ENCODE peak calls at places on chromosome 5, in five cellular contexts. W, L, J, A and S are unnamed samples.

GRCh38 chr5:100430268-100430900 is 104.8 kb upstream of the FAM174A start:
- DNase-seq in A (peak), J (peak), L (peak), W (no peak), S (peak)

GRCh38 chr5:147616401-147616800 is 106.5 kb upstream of the DPYSL3 start:
- DNase-seq in J (no peak), W (no peak), L (no peak), A (no peak), S (no peak)

GRCh38 chr5:78811121-78811832 is 162.7 kb upstream of the LHFPL2 start:
- DNase-seq in W (no peak), A (no peak), J (no peak), L (no peak), S (no peak)

GRCh38 chr5:42090162-42090561 is 165.1 kb downstream of the FBXO4 start:
- DNase-seq in W (no peak), J (no peak), L (no peak), A (no peak), S (no peak)

GRCh38 chr5:144205141-144205551 is 34.5 kb downstream of the KCTD16 start:
- DNase-seq in J (peak), W (peak), L (no peak), A (no peak), S (no peak)

GRCh38 chr5:104652271-104652861 is 1089.8 kb upstream of the NUDT12 start:
- DNase-seq in L (no peak), J (no peak), W (no peak), A (no peak), S (no peak)

GRCh38 chr5:78076351-78076750 is 218.1 kb downstream of the AP3B1 start:
- DNase-seq in J (no peak), W (no peak), L (no peak), A (no peak), S (no peak)

GRCh38 chr5:104977530-104977929 is 1414.9 kb upstream of the NUDT12 start:
- DNase-seq in A (no peak), J (no peak), L (no peak), W (no peak), S (no peak)

GRCh38 chr5:135133698-135134515 is 99.9 kb upstream of the PITX1 start:
- DNase-seq in W (no peak), J (no peak), L (no peak), A (no peak), S (no peak)

GRCh38 chr5:167720201-167720600 is 571.2 kb upstream of the WWC1 start:
- DNase-seq in L (no peak), A (no peak), W (no peak), J (no peak), S (no peak)

GRCh38 chr5:134092875-134093274 is 21.6 kb upstream of the TCF7 start:
- DNase-seq in W (no peak), A (no peak), J (no peak), L (no peak), S (no peak)

GRCh38 chr5:62152394-62153123 is 153.4 kb upstream of the KIF2A start:
- DNase-seq in W (peak), L (no peak), J (no peak), A (no peak), S (peak)

GRCh38 chr5:42423285-42424152 is at the start of gene GHR:
- DNase-seq in W (peak), A (peak), J (peak), L (peak), S (peak)

GRCh38 chr5:68225911-68226563 is 10.5 kb downstream of the PIK3R1 start:
- DNase-seq in W (no peak), A (no peak), L (peak), J (no peak), S (no peak)

GRCh38 chr5:62011072-62011664 is 294.8 kb upstream of the KIF2A start:
- DNase-seq in W (no peak), L (no peak), A (no peak), J (no peak), S (no peak)

GRCh38 chr5:102539598-102539997 is 40.8 kb upstream of the SLCO6A1 start:
- DNase-seq in A (no peak), W (no peak), L (no peak), J (no peak), S (no peak)

GRCh38 chr5:15290953-15291352 is 209.0 kb upstream of the FBXL7 start:
- DNase-seq in A (no peak), W (no peak), J (no peak), L (no peak), S (no peak)

GRCh38 chr5:167952278-167952990 is 339.0 kb upstream of the WWC1 start:
- DNase-seq in L (no peak), W (no peak), A (no peak), J (no peak), S (no peak)

GRCh38 chr5:172002310-172002709 is 4.1 kb downstream of the FBXW11 start:
- DNase-seq in A (no peak), J (no peak), W (no peak), L (no peak), S (no peak)

GRCh38 chr5:75067434-75067833 is 15.1 kb upstream of the GCNT4 start:
- DNase-seq in L (no peak), A (no peak), W (no peak), J (no peak), S (no peak)

GRCh38 chr5:122864400-122864799 is 19.0 kb downstream of the SNX24 start:
- DNase-seq in L (no peak), A (no peak), W (no peak), J (no peak), S (no peak)

GRCh38 chr5:40631236-40631635 is 48.5 kb upstream of the PTGER4 start:
- DNase-seq in A (no peak), L (no peak), J (no peak), W (no peak), S (no peak)

GRCh38 chr5:79932510-79933504 is 58.3 kb downstream of the MTX3 start:
- DNase-seq in L (peak), W (no peak), A (peak), J (no peak), S (no peak)

GRCh38 chr5:54990751-54991349 is 5.5 kb upstream of the ESM1 start:
- DNase-seq in W (no peak), A (no peak), J (no peak), L (no peak), S (no peak)

GRCh38 chr5:77064040-77064439 is 23.0 kb downstream of the ZBED3 start:
- DNase-seq in J (peak), W (no peak), L (no peak), A (no peak), S (no peak)

GRCh38 chr5:138662599-138662998 is 87.4 kb upstream of the HSPA9 start:
- DNase-seq in W (no peak), L (no peak), J (no peak), A (no peak), S (no peak)

GRCh38 chr5:61551637-61552313 is 219.7 kb downstream of the ZSWIM6 start:
- DNase-seq in W (no peak), J (no peak), L (no peak), A (no peak), S (no peak)

GRCh38 chr5:35030426-35030825 is 17.3 kb downstream of the AGXT2 start:
- DNase-seq in A (no peak), W (no peak), L (no peak), J (no peak), S (no peak)

GRCh38 chr5:143568105-143568504 is 164.6 kb upstream of the NR3C1 start:
- DNase-seq in J (no peak), W (no peak), A (no peak), L (no peak), S (no peak)

GRCh38 chr5:147963436-147963835 is 57.1 kb upstream of the C5orf46 start:
- DNase-seq in A (no peak), W (no peak), J (no peak), L (no peak), S (no peak)

GRCh38 chr5:43798740-43799139 is 195.8 kb downstream of the NNT start:
- DNase-seq in W (no peak), J (no peak), L (no peak), A (no peak), S (no peak)

GRCh38 chr5:43802119-43802518 is 199.1 kb downstream of the NNT start:
- DNase-seq in A (no peak), J (no peak), L (no peak), W (no peak), S (no peak)

GRCh38 chr5:43804723-43805122 is 201.7 kb downstream of the NNT start:
- DNase-seq in A (no peak), W (no peak), L (no peak), J (no peak), S (no peak)

GRCh38 chr5:43802651-43803050 is 199.7 kb downstream of the NNT start:
- DNase-seq in W (no peak), A (no peak), J (no peak), L (no peak), S (no peak)

GRCh38 chr5:43804041-43804440 is 201.1 kb downstream of the NNT start:
- DNase-seq in J (no peak), L (no peak), W (no peak), A (no peak), S (no peak)
- H3K27ac ChIP-seq in J (no peak), L (no peak), W (no peak), A (no peak), S (no peak)

GRCh38 chr5:160511280-160511929 is 89.8 kb downstream of the PTTG1 start:
- DNase-seq in J (no peak), A (no peak), W (no peak), L (no peak), S (no peak)

GRCh38 chr5:160507181-160507811 is 85.6 kb downstream of the PTTG1 start:
- DNase-seq in A (no peak), W (no peak), J (no peak), L (no peak), S (no peak)

GRCh38 chr5:160506006-160507004 is 84.7 kb downstream of the PTTG1 start:
- DNase-seq in J (no peak), L (peak), W (peak), A (no peak), S (peak)

GRCh38 chr5:160504906-160505305 is 83.3 kb downstream of the PTTG1 start:
- DNase-seq in J (no peak), A (no peak), L (no peak), W (no peak), S (no peak)

GRCh38 chr5:160508780-160509361 is 87.2 kb downstream of the PTTG1 start:
- DNase-seq in A (no peak), W (peak), L (peak), J (peak), S (peak)
- H3K27ac ChIP-seq in A (no peak), W (no peak), L (no peak), J (no peak), S (no peak)

GRCh38 chr5:180688326-180689070 is 39.1 kb upstream of the FLT4 start:
- DNase-seq in A (no peak), L (no peak), W (no peak), J (no peak), S (no peak)

GRCh38 chr5:180684623-180685161 is 35.3 kb upstream of the FLT4 start:
- DNase-seq in A (no peak), L (no peak), W (no peak), J (no peak), S (no peak)

GRCh38 chr5:180689071-180689694 is 39.8 kb upstream of the FLT4 start:
- DNase-seq in A (no peak), L (no peak), J (no peak), W (no peak), S (no peak)

GRCh38 chr5:180682560-180682959 is 33.2 kb upstream of the FLT4 start:
- DNase-seq in L (no peak), A (no peak), W (no peak), J (no peak), S (no peak)

GRCh38 chr5:180683523-180683922 is 34.1 kb upstream of the FLT4 start:
- DNase-seq in A (no peak), L (no peak), J (no peak), W (no peak), S (no peak)
- H3K27ac ChIP-seq in A (no peak), L (no peak), J (no peak), W (no peak), S (no peak)

DNA sequence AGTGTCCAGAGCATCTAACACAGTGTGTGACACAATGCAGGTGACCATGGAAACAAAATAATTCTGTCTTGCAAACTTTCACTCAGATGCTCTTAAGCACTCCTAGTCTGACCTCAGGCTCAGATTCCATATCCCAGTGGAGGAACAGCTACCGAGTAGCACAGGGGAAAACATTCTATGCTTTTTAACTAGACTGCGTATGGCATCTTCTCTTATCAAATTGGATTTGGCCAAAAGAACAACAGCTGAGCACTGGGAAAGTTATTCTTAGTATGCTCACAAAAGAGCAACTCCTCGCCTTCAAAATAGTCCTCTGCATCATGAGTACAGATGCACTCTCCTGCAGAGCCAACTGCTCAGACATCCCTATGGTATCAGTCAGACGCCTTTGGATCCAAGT is 528.2 kb upstream of the DAP start:
- DNase-seq in J (no peak), A (no peak), L (no peak), W (no peak), S (no peak)
- H3K27ac ChIP-seq in J (no peak), A (no peak), L (no peak), W (no peak), S (no peak)

DNA sequence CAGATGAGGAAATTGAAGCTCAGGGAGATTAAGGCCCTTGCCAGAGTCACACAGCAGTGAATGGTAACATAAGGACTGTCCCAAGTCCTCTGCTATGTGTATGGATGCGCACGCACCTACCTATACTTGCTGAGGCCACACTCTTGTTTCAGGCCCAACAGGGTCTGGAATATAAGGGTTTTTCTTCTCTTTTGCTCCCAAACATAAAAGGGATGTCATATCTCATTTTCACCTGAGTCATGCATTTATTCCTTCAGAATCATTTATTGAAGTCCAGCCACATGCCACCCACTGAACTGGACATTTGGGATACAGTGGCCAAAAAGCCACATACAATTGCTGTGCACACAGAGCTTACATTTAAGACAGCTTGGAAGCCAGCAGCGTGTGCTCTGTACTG is 92.0 kb downstream of the SH3TC2 start:
- DNase-seq in A (no peak), W (no peak), J (no peak), L (no peak), S (no peak)
- H3K27ac ChIP-seq in A (no peak), W (no peak), J (no peak), L (no peak), S (no peak)

GRCh38 chr5:107806271-107806670 is 135.5 kb upstream of the EFNA5 start:
- DNase-seq in W (no peak), J (no peak), L (no peak), A (no peak), S (no peak)

GRCh38 chr5:107812570-107813141 is 141.9 kb upstream of the EFNA5 start:
- DNase-seq in A (no peak), L (peak), J (no peak), W (no peak), S (no peak)

GRCh38 chr5:107806705-107807104 is 136.0 kb upstream of the EFNA5 start:
- DNase-seq in L (no peak), W (no peak), A (no peak), J (no peak), S (no peak)

GRCh38 chr5:107808671-107809137 is 138.0 kb upstream of the EFNA5 start:
- DNase-seq in A (no peak), L (no peak), J (peak), W (no peak), S (no peak)

GRCh38 chr5:107809201-107810034 is 138.7 kb upstream of the EFNA5 start:
- DNase-seq in A (no peak), L (no peak), J (no peak), W (no peak), S (no peak)
- H3K27ac ChIP-seq in A (no peak), L (no peak), J (peak), W (no peak), S (no peak)

GRCh38 chr5:90408571-90409317 is 812 bp downstream of the CETN3 start:
- DNase-seq in W (no peak), A (no peak), L (no peak), J (no peak), S (no peak)
- H3K27ac ChIP-seq in W (peak), A (peak), L (peak), J (peak), S (peak)

GRCh38 chr5:127824126-127824525 is 120.9 kb downstream of the CCDC192 start:
- DNase-seq in W (no peak), L (no peak), A (no peak), J (no peak), S (no peak)
- H3K27ac ChIP-seq in W (no peak), L (no peak), A (no peak), J (no peak), S (no peak)

DNA sequence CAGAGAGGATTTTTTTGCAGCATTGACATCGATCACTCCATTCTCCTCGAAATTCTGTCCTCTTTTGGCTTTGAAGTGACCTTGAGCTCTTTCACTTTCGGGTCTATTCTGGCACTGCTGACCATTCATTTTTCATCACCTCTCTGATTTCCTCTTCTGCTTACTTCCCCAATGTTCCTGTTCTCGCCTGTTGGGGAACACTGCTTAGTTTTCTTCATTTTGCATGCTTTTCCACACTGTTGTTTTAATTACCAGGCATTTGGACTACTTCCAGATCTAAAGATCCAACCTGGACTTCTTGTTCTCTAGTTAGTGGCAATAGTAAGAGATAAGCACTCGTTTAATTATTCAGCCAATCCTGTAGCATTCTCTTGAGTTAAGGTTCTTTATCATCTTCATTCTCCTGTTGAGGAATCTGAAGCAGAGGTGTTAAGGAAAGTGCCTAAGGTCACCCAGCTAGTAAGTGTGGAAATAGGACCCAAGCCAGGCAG is 53.4 kb downstream of the MAN2A1 start:
- DNase-seq in J (no peak), A (no peak), W (no peak), L (no peak), S (no peak)
- H3K27ac ChIP-seq in J (no peak), A (no peak), W (no peak), L (no peak), S (peak)

GRCh38 chr5:89471115-89471514 is 588.1 kb upstream of the MEF2C start:
- DNase-seq in L (no peak), W (no peak), A (no peak), J (no peak), S (no peak)

GRCh38 chr5:89473196-89473595 is 590.2 kb upstream of the MEF2C start:
- DNase-seq in J (no peak), A (no peak), L (no peak), W (no peak), S (no peak)

GRCh38 chr5:89471556-89471955 is 588.6 kb upstream of the MEF2C start:
- DNase-seq in A (no peak), W (no peak), L (no peak), J (no peak), S (no peak)

DNA sequence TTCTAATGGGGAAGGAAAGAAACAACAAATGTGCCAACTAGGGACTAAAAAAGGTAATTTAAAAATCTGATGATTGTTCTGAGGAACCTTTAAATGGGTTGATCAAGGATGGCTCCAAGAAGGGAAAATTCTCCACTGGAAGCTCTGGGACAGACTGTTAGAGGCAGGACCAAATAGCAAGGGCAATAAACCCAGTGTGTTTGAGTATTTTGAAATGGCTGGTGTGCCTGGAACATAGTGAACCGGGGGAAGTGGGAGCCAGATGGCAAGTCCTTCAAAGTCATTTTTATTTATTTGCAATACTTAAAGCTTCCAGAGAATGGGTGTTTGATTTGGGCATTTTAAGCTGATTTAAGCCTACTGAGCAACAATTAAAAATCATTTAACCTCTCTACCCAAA is 587.7 kb upstream of the MEF2C start:
- DNase-seq in W (no peak), L (no peak), J (no peak), A (no peak), S (no peak)
- H3K27ac ChIP-seq in W (no peak), L (no peak), J (no peak), A (no peak), S (no peak)